ENCODE peak calls at places on chromosomes 13 and 19, in six cellular contexts. T is IMR-90, M is mesendoderm, G is mesenchymal stem cell, B is H9, H is H1. P is an unnamed sample.
A peak's percentile ranks its signal among the peaks of the same experiment; 100 is the strongest.

GRCh38 chr13:30107536-30108136 is 199.7 kb downstream of the KATNAL1 start:
- DNase-seq in T (peak; percentile 84), M (peak; percentile 58), G (peak; percentile 42), B (no peak), H (no peak), P (no peak)

GRCh38 chr19:10644351-10645007 is 9.7 kb upstream of the ILF3 start:
- DNase-seq in T (peak; percentile 69), M (peak; percentile 88), G (peak; percentile 79), B (peak; percentile 91), H (peak; percentile 95), P (peak; percentile 71)

GRCh38 chr19:12842511-12842910 is 4.2 kb downstream of the MAST1 start:
- DNase-seq in T (no peak), M (no peak), G (no peak), B (no peak), H (no peak), P (no peak)

GRCh38 chr13:34926513-34926912 is 15.6 kb upstream of the NBEA start:
- DNase-seq in T (peak; percentile 47), M (peak; percentile 50), G (peak; percentile 56), B (no peak), H (no peak), P (no peak)

GRCh38 chr19:9306443-9306842 is 3.2 kb downstream of the ZNF699 start:
- DNase-seq in T (peak; percentile 76), M (no peak), G (peak; percentile 17), B (no peak), H (no peak), P (no peak)

GRCh38 chr19:13025819-13026477 is 30.7 kb downstream of the NFIX start:
- DNase-seq in T (no peak), M (no peak), G (no peak), B (no peak), H (no peak), P (no peak)

GRCh38 chr19:39130337-39131254 is 5.0 kb downstream of the PAK4 start:
- DNase-seq in T (no peak), M (no peak), G (no peak), B (no peak), H (no peak), P (no peak)

GRCh38 chr19:15622991-15623390 is 8.0 kb downstream of the CYP4F8 start:
- DNase-seq in T (no peak), M (no peak), G (no peak), B (no peak), H (no peak), P (no peak)

GRCh38 chr19:4669723-4670480 is at the start of gene MYDGF:
- DNase-seq in T (peak; percentile 86), M (peak; percentile 93), G (peak; percentile 90), B (peak; percentile 92), H (peak; percentile 93), P (peak; percentile 87)
- H2BK5ac ChIP-seq in T (peak within 1 kb of the TSS; percentile 75), M (no peak within 1 kb of the TSS), G (no peak within 1 kb of the TSS), B (no peak within 1 kb of the TSS), H (peak within 1 kb of the TSS; percentile 71), P (peak within 1 kb of the TSS; percentile 66)

GRCh38 chr13:112670864-112671263 is 19.0 kb upstream of the ATP11A start:
- DNase-seq in T (no peak), M (no peak), G (no peak), B (no peak), H (no peak), P (no peak)

GRCh38 chr13:112672651-112673284 is 17.1 kb upstream of the ATP11A start:
- DNase-seq in T (no peak), M (no peak), G (no peak), B (no peak), H (no peak), P (no peak)

GRCh38 chr13:112671359-112671758 is 18.5 kb upstream of the ATP11A start:
- DNase-seq in T (no peak), M (no peak), G (no peak), B (no peak), H (no peak), P (no peak)

GRCh38 chr13:112670118-112670517 is 19.7 kb upstream of the ATP11A start:
- DNase-seq in T (no peak), M (no peak), G (no peak), B (peak; percentile 36), H (no peak), P (no peak)

DNA sequence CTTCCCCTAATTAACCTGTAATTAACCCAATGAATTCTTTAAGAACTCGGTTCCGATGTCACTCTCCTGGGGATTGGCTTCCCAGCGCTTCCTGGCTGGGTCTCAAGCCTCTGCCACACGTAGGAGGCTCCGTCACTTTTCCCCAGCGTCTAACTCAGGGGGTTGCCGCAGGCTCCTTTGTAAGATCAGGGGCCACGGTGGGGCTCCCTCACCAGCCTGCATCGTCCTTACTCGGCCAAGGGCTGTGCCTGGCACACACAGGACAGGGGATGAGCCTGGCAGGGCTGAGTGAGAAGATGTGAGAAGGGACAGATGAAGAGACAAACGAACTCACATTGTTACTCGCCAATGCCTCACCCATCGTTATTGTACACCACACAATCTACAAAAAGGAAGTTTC is 20.9 kb upstream of the ATP11A start:
- DNase-seq in T (no peak), M (no peak), G (no peak), B (peak; percentile 30), H (no peak), P (no peak)
- H2BK15ac ChIP-seq in T (no peak overlapping the region), M (no peak overlapping the region), G (no peak overlapping the region), B (no peak overlapping the region), H (peak overlapping the region; percentile 88), P (no peak overlapping the region)

DNA sequence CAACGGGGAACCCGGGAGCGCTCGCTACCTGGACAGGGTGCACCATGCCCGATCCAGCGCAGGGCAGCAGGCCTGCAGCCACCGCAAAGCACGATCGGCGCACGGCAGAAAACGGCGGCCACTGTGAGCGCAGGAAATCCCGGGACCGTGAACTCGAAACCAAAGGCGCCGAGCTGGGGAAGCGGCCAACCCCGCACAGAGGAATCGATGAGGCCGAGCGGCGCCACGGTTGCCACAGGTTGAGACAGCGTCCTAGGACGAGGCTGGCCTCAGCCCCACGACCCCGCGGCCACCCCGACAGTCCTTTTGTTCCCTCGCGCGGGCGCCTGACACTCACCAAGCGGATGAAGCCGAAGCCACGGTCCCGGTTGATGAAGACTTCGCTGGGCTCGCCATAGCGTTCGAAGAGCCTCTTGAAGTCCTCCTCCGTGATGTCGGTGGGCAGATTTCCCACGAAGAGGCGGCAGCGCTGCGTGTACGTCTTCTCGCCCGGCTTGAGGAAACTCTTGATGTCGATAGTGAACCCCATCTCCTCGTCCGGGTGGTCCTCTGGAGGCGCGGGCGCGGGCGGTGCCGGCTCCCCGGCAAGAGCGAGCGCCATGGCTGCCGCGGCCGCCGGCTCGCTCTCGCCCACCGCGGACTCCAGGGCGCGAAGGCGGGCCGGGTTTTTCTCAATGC is 557 bp downstream of the PSPC1 start:
- DNase-seq in T (peak; percentile 45), M (peak; percentile 51), G (peak; percentile 70), B (no peak), H (peak; percentile 57), P (peak; percentile 26)
- H2BK5ac ChIP-seq in T (peak overlapping the region; percentile 82), M (no peak overlapping the region), G (peak overlapping the region; percentile 31), B (peak overlapping the region; percentile 7), H (peak overlapping the region; percentile 93), P (peak overlapping the region; percentile 98)

GRCh38 chr19:29273000-29273691 is 60.2 kb upstream of the UQCRFS1 start:
- DNase-seq in T (no peak), M (no peak), G (no peak), B (peak; percentile 17), H (no peak), P (no peak)

GRCh38 chr19:29271911-29272310 is 59.0 kb upstream of the UQCRFS1 start:
- DNase-seq in T (no peak), M (no peak), G (no peak), B (no peak), H (no peak), P (no peak)

GRCh38 chr19:29277107-29277506 is 64.2 kb upstream of the UQCRFS1 start:
- DNase-seq in T (no peak), M (peak; percentile 89), G (no peak), B (peak; percentile 82), H (peak; percentile 57), P (no peak)

GRCh38 chr19:29278716-29279115 is 65.8 kb upstream of the UQCRFS1 start:
- DNase-seq in T (no peak), M (no peak), G (no peak), B (no peak), H (no peak), P (no peak)

DNA sequence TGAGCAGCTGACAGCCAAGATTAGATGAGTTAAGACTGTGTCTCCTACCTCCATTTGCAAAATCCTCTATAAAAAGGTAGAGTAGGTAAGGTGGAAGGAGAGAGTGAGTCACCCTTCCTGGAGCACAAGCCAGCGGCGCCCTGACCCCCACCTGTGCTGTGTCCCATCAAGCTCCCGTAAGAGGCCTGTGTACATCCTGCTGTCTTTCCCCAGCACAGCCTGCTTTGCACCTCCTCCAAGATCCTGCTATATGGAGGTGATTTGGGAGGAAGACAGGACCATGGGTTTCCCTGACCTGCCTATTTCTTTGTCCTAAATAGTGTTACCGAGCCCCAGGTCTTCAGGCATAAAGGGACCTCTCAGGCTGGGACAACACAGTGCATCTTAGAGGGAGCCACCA is 62.3 kb upstream of the UQCRFS1 start:
- DNase-seq in T (no peak), M (no peak), G (no peak), B (no peak), H (no peak), P (no peak)
- H2BK15ac ChIP-seq in T (no peak overlapping the region), M (no peak overlapping the region), G (no peak overlapping the region), B (no peak overlapping the region), H (no peak overlapping the region), P (no peak overlapping the region)

DNA sequence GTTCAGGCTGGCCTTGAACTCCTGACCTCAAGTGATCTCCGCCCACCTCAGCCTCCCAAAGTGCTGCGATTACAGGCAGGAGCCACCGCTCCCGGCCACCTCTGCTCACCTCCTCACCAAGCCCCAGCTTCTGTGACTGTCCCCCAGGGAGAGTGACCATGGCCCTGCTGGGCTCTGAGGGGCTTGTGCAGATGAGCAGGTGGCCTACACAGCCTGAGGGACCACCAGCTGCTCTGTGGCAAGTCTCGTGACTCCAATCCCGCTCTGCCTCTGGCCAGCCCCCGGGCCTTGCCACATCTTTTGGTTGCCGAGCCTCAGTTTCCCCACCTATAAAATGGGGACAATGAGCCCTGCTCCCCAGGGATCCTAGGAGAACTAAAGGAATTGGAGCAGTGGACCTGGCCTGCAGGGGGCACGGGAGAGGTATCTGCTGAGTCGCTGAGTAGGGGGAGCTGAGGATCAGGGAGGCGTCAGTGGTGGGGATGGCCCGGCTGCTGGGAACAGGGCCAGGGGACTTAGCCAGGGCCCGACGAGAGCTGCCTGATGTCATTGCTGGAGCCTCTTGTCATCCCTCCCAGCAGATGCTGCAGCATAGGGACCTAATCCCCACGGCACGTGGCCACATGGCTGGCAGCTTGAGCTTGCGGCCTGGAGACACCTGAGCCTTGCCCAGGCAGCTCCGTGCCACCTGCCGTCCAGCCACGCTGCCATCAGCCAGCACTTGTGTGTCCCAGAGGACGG is 74.7 kb downstream of the GADD45B start:
- DNase-seq in T (no peak), M (peak; percentile 68), G (no peak), B (peak; percentile 47), H (no peak), P (no peak)
- H2BK5ac ChIP-seq in T (peak overlapping the region; percentile 34), M (no peak overlapping the region), G (no peak overlapping the region), B (no peak overlapping the region), H (peak overlapping the region; percentile 77), P (peak overlapping the region; percentile 11)

GRCh38 chr19:18863843-18864362 is 32.1 kb downstream of the CERS1 start:
- DNase-seq in T (no peak), M (no peak), G (no peak), B (no peak), H (no peak), P (no peak)
- H2BK15ac ChIP-seq in T (no peak overlapping the region), M (no peak overlapping the region), G (peak overlapping the region; percentile 49), B (no peak overlapping the region), H (no peak overlapping the region), P (no peak overlapping the region)

P was measured in neuronal stem cell.